ENCODE peak calls at places on chromosomes 16 and 17, in four cellular contexts. J is HepG2, S is A549, U is GM12878. Z is an unnamed sample.

GRCh38 chr17:69213059-69213813 is 15.4 kb downstream of the ABCA10 start:
- DNase-seq in J (no peak), U (no peak), S (peak), Z (peak)

GRCh38 chr17:19928299-19928698 is 49.3 kb downstream of the AKAP10 start:
- DNase-seq in J (no peak), U (no peak), S (no peak), Z (no peak)

GRCh38 chr17:78708510-78708973 is 73.5 kb downstream of the CYTH1 start:
- DNase-seq in S (peak), J (peak), U (no peak), Z (peak)

GRCh38 chr17:61455754-61456681 is 3.8 kb downstream of the TBX4 start:
- DNase-seq in U (no peak), S (no peak), J (no peak), Z (no peak)

GRCh38 chr16:25107466-25107792 is 4.1 kb upstream of the LCMT1 start:
- DNase-seq in S (no peak), J (no peak), U (no peak), Z (no peak)

GRCh38 chr16:2438121-2438520 is 8.9 kb downstream of the CCNF start:
- DNase-seq in S (no peak), J (no peak), U (no peak), Z (no peak)

GRCh38 chr17:7720125-7720524 is 2.6 kb downstream of the DNAH2 start:
- DNase-seq in S (no peak), U (no peak), J (no peak), Z (no peak)

GRCh38 chr16:2178321-2179106 is 17.9 kb downstream of the CASKIN1 start:
- DNase-seq in U (no peak), J (no peak), S (peak), Z (no peak)

GRCh38 chr16:70738083-70738977 is 52.5 kb upstream of the MTSS2 start:
- DNase-seq in S (peak), U (no peak), J (peak), Z (peak)

GRCh38 chr17:48647103-48647963 is 21.2 kb upstream of the HOXB9 start:
- DNase-seq in U (no peak), J (no peak), S (peak), Z (peak)

GRCh38 chr17:80105762-80106161 is 4.4 kb downstream of the GAA start:
- DNase-seq in J (no peak), S (no peak), U (no peak), Z (no peak)
- TF ChIP-seq MAX in J (no peak), S (no peak), U (no peak), Z (no peak)

GRCh38 chr16:23125277-23125676 is 24.0 kb downstream of the USP31 start:
- DNase-seq in J (no peak), S (no peak), U (no peak), Z (no peak)

GRCh38 chr16:23128056-23128455 is 21.2 kb downstream of the USP31 start:
- DNase-seq in S (no peak), J (no peak), U (no peak), Z (no peak)

GRCh38 chr16:23122107-23122506 is 27.1 kb downstream of the USP31 start:
- DNase-seq in U (no peak), S (no peak), J (no peak), Z (no peak)

GRCh38 chr16:23121024-23121423 is 28.2 kb downstream of the USP31 start:
- DNase-seq in S (no peak), U (no peak), J (no peak), Z (no peak)

GRCh38 chr16:23124315-23124714 is 24.9 kb downstream of the USP31 start:
- DNase-seq in J (no peak), S (peak), U (no peak), Z (no peak)
- TF ChIP-seq POLR2A in J (no peak), S (no peak), U (no peak), Z (no peak)

DNA sequence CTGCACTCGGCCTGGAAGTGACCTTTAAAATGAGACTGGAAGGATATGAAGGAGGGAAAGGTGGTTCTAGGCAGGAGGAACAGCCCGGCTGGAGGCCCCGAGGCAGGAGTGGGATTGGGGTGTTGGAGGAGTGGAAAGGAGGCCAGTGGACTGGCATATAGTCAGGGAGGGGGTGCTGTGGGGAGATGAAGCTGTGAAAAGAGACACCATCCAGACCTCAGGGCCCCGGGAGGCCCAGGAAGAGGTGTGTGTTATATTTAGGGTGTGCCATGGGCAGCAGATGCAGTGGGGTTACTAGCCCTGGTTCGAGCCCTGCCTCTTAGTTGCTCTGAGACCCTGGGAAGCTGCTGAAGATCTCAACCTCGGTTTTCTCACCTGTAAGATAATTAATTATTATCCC is 18.9 kb upstream of the DOK4 start:
- DNase-seq in J (no peak), S (no peak), U (no peak), Z (no peak)
- TF ChIP-seq MYC in J (no peak), S (no peak), U (no peak), Z (no peak)

DNA sequence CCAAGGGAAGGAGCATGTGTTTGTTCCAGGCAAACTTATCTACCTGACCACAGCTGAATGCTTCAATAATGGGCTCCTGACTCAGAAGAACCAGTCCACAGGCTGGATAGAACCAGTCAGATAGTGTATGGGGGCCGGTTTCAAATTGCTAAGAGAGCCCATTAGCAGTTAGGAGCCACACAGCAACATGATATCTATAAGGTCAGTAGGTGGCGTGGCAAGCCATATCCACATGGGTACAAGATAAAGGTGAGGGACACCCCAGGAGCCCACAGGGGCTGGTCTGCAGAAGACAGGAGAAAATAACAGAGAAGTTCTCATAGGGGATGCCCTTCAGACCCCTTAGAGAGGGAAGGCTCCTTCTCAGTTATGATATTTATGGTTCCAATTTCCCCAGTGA is 31.6 kb upstream of the CDRT15 start:
- DNase-seq in U (no peak), S (no peak), J (peak), Z (peak)
- TF ChIP-seq MAX in U (no peak), S (no peak), J (no peak), Z (no peak)

Z was measured in NB4.